ENCODE peak calls at places on chromosomes 11 and 22, in eight cellular contexts. One of them, this sample, is unnamed.

GRCh38 chr22:38718414-38718813 is 12.7 kb downstream of the GTPBP1 start:
- DNase-seq in right atrium auricular region: no peak
- DNase-seq in RWPE2: no peak
- DNase-seq in right lobe of liver: no peak
- DNase-seq in cardiac muscle cell: no peak
- DNase-seq in A549: peak; percentile 84
- DNase-seq in PC-9: peak; percentile 91
- DNase-seq in adrenal gland: peak; percentile 88
- DNase-seq in this sample: peak; percentile 85

GRCh38 chr11:72789493-72790131 is 4.2 kb downstream of the STARD10 start:
- DNase-seq in right atrium auricular region: no peak
- DNase-seq in RWPE2: no peak
- DNase-seq in right lobe of liver: peak; percentile 88
- DNase-seq in cardiac muscle cell: peak; percentile 46
- DNase-seq in A549: no peak
- DNase-seq in PC-9: peak; percentile 79
- DNase-seq in adrenal gland: no peak
- DNase-seq in this sample: no peak

GRCh38 chr11:75244052-75244814 is 3.7 kb downstream of the TPBGL start:
- DNase-seq in right atrium auricular region: no peak
- DNase-seq in RWPE2: no peak
- DNase-seq in right lobe of liver: peak; percentile 20
- DNase-seq in cardiac muscle cell: no peak
- DNase-seq in A549: no peak
- DNase-seq in PC-9: no peak
- DNase-seq in adrenal gland: no peak
- DNase-seq in this sample: no peak

GRCh38 chr22:38706101-38706884 is 549 bp downstream of the GTPBP1 start:
- DNase-seq in right atrium auricular region: peak; percentile 69
- DNase-seq in RWPE2: no peak
- DNase-seq in right lobe of liver: peak; percentile 71
- DNase-seq in cardiac muscle cell: peak; percentile 60
- DNase-seq in A549: no peak
- DNase-seq in PC-9: no peak
- DNase-seq in adrenal gland: peak; percentile 66
- DNase-seq in this sample: peak; percentile 78

GRCh38 chr22:50268655-50269113 is 1.5 kb downstream of the MAPK11 start:
- DNase-seq in right atrium auricular region: no peak
- DNase-seq in RWPE2: no peak
- DNase-seq in right lobe of liver: peak; percentile 85
- DNase-seq in cardiac muscle cell: no peak
- DNase-seq in A549: no peak
- DNase-seq in PC-9: no peak
- DNase-seq in adrenal gland: no peak
- DNase-seq in this sample: no peak

GRCh38 chr22:50562523-50563409 is at the start of gene SYCE3:
- DNase-seq in right atrium auricular region: peak; percentile 96
- DNase-seq in RWPE2: peak; percentile 98
- DNase-seq in right lobe of liver: peak; percentile 99
- DNase-seq in cardiac muscle cell: peak; percentile 99
- DNase-seq in A549: peak; percentile 73
- DNase-seq in PC-9: peak; percentile 93
- DNase-seq in adrenal gland: peak; percentile 98
- DNase-seq in this sample: peak; percentile 99

GRCh38 chr22:19843107-19843856 is 11.4 kb downstream of the GNB1L start:
- DNase-seq in right atrium auricular region: peak; percentile 51
- DNase-seq in RWPE2: no peak
- DNase-seq in right lobe of liver: no peak
- DNase-seq in cardiac muscle cell: peak; percentile 36
- DNase-seq in A549: no peak
- DNase-seq in PC-9: no peak
- DNase-seq in adrenal gland: no peak
- DNase-seq in this sample: no peak

GRCh38 chr22:24938741-24939341 is 7.7 kb downstream of the LHFPL7 start:
- DNase-seq in right atrium auricular region: no peak
- DNase-seq in RWPE2: no peak
- DNase-seq in right lobe of liver: no peak
- DNase-seq in cardiac muscle cell: peak; percentile 72
- DNase-seq in A549: peak; percentile 40
- DNase-seq in PC-9: no peak
- DNase-seq in adrenal gland: peak; percentile 37
- DNase-seq in this sample: no peak

GRCh38 chr11:132874638-132875037 is 657.7 kb downstream of the OPCML start:
- DNase-seq in right atrium auricular region: no peak
- DNase-seq in RWPE2: no peak
- DNase-seq in right lobe of liver: no peak
- DNase-seq in cardiac muscle cell: no peak
- DNase-seq in A549: no peak
- DNase-seq in PC-9: no peak
- DNase-seq in adrenal gland: no peak
- DNase-seq in this sample: no peak

GRCh38 chr11:44226945-44227344 is 83.0 kb downstream of the ALX4 start:
- DNase-seq in right atrium auricular region: no peak
- DNase-seq in RWPE2: no peak
- DNase-seq in right lobe of liver: no peak
- DNase-seq in cardiac muscle cell: no peak
- DNase-seq in A549: no peak
- DNase-seq in PC-9: no peak
- DNase-seq in adrenal gland: no peak
- DNase-seq in this sample: no peak

GRCh38 chr11:96149743-96150555 is 193.0 kb downstream of the MAML2 start:
- DNase-seq in right atrium auricular region: no peak
- DNase-seq in RWPE2: no peak
- DNase-seq in right lobe of liver: no peak
- DNase-seq in cardiac muscle cell: no peak
- DNase-seq in A549: no peak
- DNase-seq in PC-9: peak; percentile 36
- DNase-seq in adrenal gland: no peak
- DNase-seq in this sample: no peak

GRCh38 chr22:25747245-25747944 is 5.4 kb downstream of the MYO18B start:
- DNase-seq in right atrium auricular region: peak; percentile 75
- DNase-seq in RWPE2: peak; percentile 82
- DNase-seq in right lobe of liver: no peak
- DNase-seq in cardiac muscle cell: no peak
- DNase-seq in A549: peak; percentile 49
- DNase-seq in PC-9: peak; percentile 88
- DNase-seq in adrenal gland: peak; percentile 95
- DNase-seq in this sample: no peak

GRCh38 chr22:17842386-17842785 is 68.1 kb upstream of the BID start:
- DNase-seq in right atrium auricular region: no peak
- DNase-seq in RWPE2: no peak
- DNase-seq in right lobe of liver: peak; percentile 83
- DNase-seq in cardiac muscle cell: no peak
- DNase-seq in A549: no peak
- DNase-seq in PC-9: no peak
- DNase-seq in adrenal gland: peak; percentile 64
- DNase-seq in this sample: peak; percentile 40

GRCh38 chr22:30968015-30968923 is at the start of gene MORC2:
- DNase-seq in right atrium auricular region: peak; percentile 59
- DNase-seq in RWPE2: peak; percentile 55
- DNase-seq in right lobe of liver: peak; percentile 79
- DNase-seq in cardiac muscle cell: no peak
- DNase-seq in A549: peak; percentile 27
- DNase-seq in PC-9: no peak
- DNase-seq in adrenal gland: peak; percentile 75
- DNase-seq in this sample: peak; percentile 71

GRCh38 chr11:2799881-2800654 is 85.5 kb downstream of the CDKN1C start:
- DNase-seq in right atrium auricular region: no peak
- DNase-seq in RWPE2: peak; percentile 47
- DNase-seq in right lobe of liver: peak; percentile 42
- DNase-seq in cardiac muscle cell: no peak
- DNase-seq in A549: no peak
- DNase-seq in PC-9: no peak
- DNase-seq in adrenal gland: peak; percentile 43
- DNase-seq in this sample: peak; percentile 28

GRCh38 chr11:76781046-76781801 is 1.9 kb upstream of the TSKU start:
- DNase-seq in right atrium auricular region: no peak
- DNase-seq in RWPE2: no peak
- DNase-seq in right lobe of liver: peak; percentile 80
- DNase-seq in cardiac muscle cell: no peak
- DNase-seq in A549: no peak
- DNase-seq in PC-9: no peak
- DNase-seq in adrenal gland: no peak
- DNase-seq in this sample: peak; percentile 76

GRCh38 chr22:38437416-38437815 is 17.6 kb downstream of the KCNJ4 start:
- DNase-seq in right atrium auricular region: no peak
- DNase-seq in RWPE2: no peak
- DNase-seq in right lobe of liver: no peak
- DNase-seq in cardiac muscle cell: no peak
- DNase-seq in A549: no peak
- DNase-seq in PC-9: no peak
- DNase-seq in adrenal gland: no peak
- DNase-seq in this sample: no peak

GRCh38 chr22:48574776-48575566 is 1252.7 kb downstream of the BRD1 start:
- DNase-seq in right atrium auricular region: no peak
- DNase-seq in RWPE2: no peak
- DNase-seq in right lobe of liver: no peak
- DNase-seq in cardiac muscle cell: peak; percentile 79
- DNase-seq in A549: peak; percentile 79
- DNase-seq in PC-9: no peak
- DNase-seq in adrenal gland: no peak
- DNase-seq in this sample: peak; percentile 46

GRCh38 chr11:10267821-10268220 is 26.2 kb downstream of the SBF2 start:
- DNase-seq in right atrium auricular region: no peak
- DNase-seq in RWPE2: no peak
- DNase-seq in right lobe of liver: no peak
- DNase-seq in cardiac muscle cell: no peak
- DNase-seq in A549: no peak
- DNase-seq in PC-9: no peak
- DNase-seq in adrenal gland: no peak
- DNase-seq in this sample: no peak

GRCh38 chr22:29872145-29872893 is 10.7 kb upstream of the MTMR3 start:
- DNase-seq in right atrium auricular region: no peak
- DNase-seq in RWPE2: no peak
- DNase-seq in right lobe of liver: no peak
- DNase-seq in cardiac muscle cell: no peak
- DNase-seq in A549: no peak
- DNase-seq in PC-9: no peak
- DNase-seq in adrenal gland: no peak
- DNase-seq in this sample: no peak

GRCh38 chr22:28001171-28001835 is 82.2 kb upstream of the PITPNB start:
- DNase-seq in right atrium auricular region: no peak
- DNase-seq in RWPE2: no peak
- DNase-seq in right lobe of liver: no peak
- DNase-seq in cardiac muscle cell: no peak
- DNase-seq in A549: no peak
- DNase-seq in PC-9: no peak
- DNase-seq in adrenal gland: no peak
- DNase-seq in this sample: no peak

GRCh38 chr11:33936745-33937612 is 45.1 kb upstream of the LMO2 start:
- DNase-seq in right atrium auricular region: peak; percentile 94
- DNase-seq in RWPE2: no peak
- DNase-seq in right lobe of liver: peak; percentile 55
- DNase-seq in cardiac muscle cell: peak; percentile 65
- DNase-seq in A549: no peak
- DNase-seq in PC-9: no peak
- DNase-seq in adrenal gland: peak; percentile 77
- DNase-seq in this sample: no peak

DNA sequence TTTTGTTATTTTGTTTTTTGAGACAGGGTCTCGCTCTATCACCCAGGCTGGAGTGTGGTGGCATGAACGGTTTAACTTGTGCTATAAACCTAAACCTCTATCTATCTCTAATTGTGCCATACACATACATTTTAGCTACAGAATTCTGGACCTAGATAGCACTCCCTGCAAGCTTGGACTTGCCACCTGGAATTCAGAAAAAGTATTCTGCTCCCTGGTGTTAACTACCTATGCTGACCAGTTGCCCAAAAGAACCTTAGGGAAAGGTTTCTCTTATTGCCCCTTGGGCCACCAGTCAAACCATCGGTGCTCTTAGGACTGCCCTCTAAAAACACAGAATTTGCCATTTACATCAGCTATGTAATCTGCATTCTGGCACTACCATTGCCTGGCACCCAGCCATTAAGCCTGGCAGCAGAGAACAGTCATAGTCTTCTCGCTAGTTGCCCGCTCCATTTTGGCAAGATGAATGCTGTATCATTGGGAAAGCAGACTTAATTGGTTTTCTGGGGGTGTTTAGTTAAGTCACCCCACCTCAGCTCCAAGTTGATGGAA is 55.3 kb downstream of the ETS1 start:
- DNase-seq in right atrium auricular region: no peak
- DNase-seq in RWPE2: no peak
- DNase-seq in right lobe of liver: peak; percentile 74
- DNase-seq in cardiac muscle cell: no peak
- DNase-seq in A549: no peak
- DNase-seq in PC-9: no peak
- DNase-seq in adrenal gland: no peak
- DNase-seq in this sample: no peak
- TF ChIP-seq CTCF in right atrium auricular region: no peak
- TF ChIP-seq CTCF in RWPE2: no peak
- TF ChIP-seq CTCF in right lobe of liver: no peak
- TF ChIP-seq CTCF in cardiac muscle cell: no peak
- TF ChIP-seq CTCF in A549: no peak
- TF ChIP-seq CTCF in PC-9: no peak
- TF ChIP-seq CTCF in adrenal gland: no peak
- TF ChIP-seq CTCF in this sample: no peak

GRCh38 chr11:71252782-71253730 is 679 bp upstream of the SHANK2 start:
- DNase-seq in right atrium auricular region: no peak
- DNase-seq in RWPE2: no peak
- DNase-seq in right lobe of liver: peak; percentile 85
- DNase-seq in cardiac muscle cell: peak; percentile 33
- DNase-seq in A549: peak; percentile 88
- DNase-seq in PC-9: peak; percentile 95
- DNase-seq in adrenal gland: no peak
- DNase-seq in this sample: no peak
- H3K4me3 ChIP-seq in right atrium auricular region: peak overlapping the region; percentile 43
- H3K4me3 ChIP-seq in RWPE2: peak overlapping the region; percentile 75
- H3K4me3 ChIP-seq in right lobe of liver: peak overlapping the region; percentile 86
- H3K4me3 ChIP-seq in cardiac muscle cell: peak overlapping the region; percentile 60
- H3K4me3 ChIP-seq in A549: peak overlapping the region; percentile 99
- H3K4me3 ChIP-seq in PC-9: peak overlapping the region; percentile 97
- H3K4me3 ChIP-seq in adrenal gland: no peak overlapping the region
- H3K4me3 ChIP-seq in this sample: peak overlapping the region; percentile 63

DNA sequence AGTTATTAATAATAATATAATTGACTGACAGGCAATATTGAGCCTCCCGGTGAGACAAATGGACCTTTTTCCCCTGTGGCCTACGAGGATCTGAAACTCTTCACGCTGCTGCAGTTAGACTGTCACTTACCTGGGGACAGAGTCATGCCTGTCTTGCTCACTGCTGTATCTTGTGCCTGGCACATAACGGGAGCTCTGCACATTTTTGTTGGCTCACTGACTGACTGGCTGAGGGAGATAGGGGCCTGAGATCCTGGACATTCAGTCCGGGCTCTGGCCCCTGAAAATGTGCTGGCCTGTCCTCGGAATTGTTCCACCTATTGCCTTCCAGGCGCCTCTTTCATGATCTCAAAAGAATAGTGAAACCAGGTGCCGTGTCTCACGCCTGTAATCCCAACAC is 743 bp upstream of the CD3D start:
- DNase-seq in right atrium auricular region: no peak
- DNase-seq in RWPE2: no peak
- DNase-seq in right lobe of liver: no peak
- DNase-seq in cardiac muscle cell: no peak
- DNase-seq in A549: no peak
- DNase-seq in PC-9: no peak
- DNase-seq in adrenal gland: no peak
- DNase-seq in this sample: no peak
- H3K4me1 ChIP-seq in right atrium auricular region: no peaks in the 10 kb centered on the region
- H3K4me1 ChIP-seq in RWPE2: no peaks in the 10 kb centered on the region
- H3K4me1 ChIP-seq in right lobe of liver: no peaks in the 10 kb centered on the region
- H3K4me1 ChIP-seq in cardiac muscle cell: no peaks in the 10 kb centered on the region
- H3K4me1 ChIP-seq in A549: no peaks in the 10 kb centered on the region
- H3K4me1 ChIP-seq in PC-9: no peaks in the 10 kb centered on the region
- H3K4me1 ChIP-seq in adrenal gland: no peaks in the 10 kb centered on the region
- H3K4me1 ChIP-seq in this sample: no peaks in the 10 kb centered on the region

GRCh38 chr11:106021967-106022794 is at the start of gene MSANTD4:
- DNase-seq in right atrium auricular region: peak; percentile 100
- DNase-seq in RWPE2: peak; percentile 99
- DNase-seq in right lobe of liver: peak; percentile 99
- DNase-seq in cardiac muscle cell: peak; percentile 99
- DNase-seq in A549: peak; percentile 94
- DNase-seq in PC-9: peak; percentile 100
- DNase-seq in adrenal gland: peak; percentile 100
- DNase-seq in this sample: peak; percentile 98
- TF ChIP-seq CTCF in right atrium auricular region: no peak
- TF ChIP-seq CTCF in RWPE2: no peak
- TF ChIP-seq CTCF in right lobe of liver: peak; percentile 24
- TF ChIP-seq CTCF in cardiac muscle cell: no peak
- TF ChIP-seq CTCF in A549: no peak
- TF ChIP-seq CTCF in PC-9: no peak
- TF ChIP-seq CTCF in adrenal gland: no peak
- TF ChIP-seq CTCF in this sample: no peak